ENCODE peak calls at places on chromosomes 12 and 14, in ten cellular contexts. One of them, this sample, is unnamed.

GRCh38 chr12:111068281-111068680 is 147.9 kb upstream of the MYL2 start:
- DNase-seq in EH: no peak
- DNase-seq in DMS153: peak
- DNase-seq in activated CD8-positive, alpha-beta memory T cell treated with anti-CD3 and anti-CD28 coated beads for 4 hours: no peak
- DNase-seq in activated CD4-positive, alpha-beta T cell treated with anti-CD3 and anti-CD28 coated beads for 24 hours: no peak
- DNase-seq in CD8-positive, alpha-beta memory T cell: no peak
- DNase-seq in MCF 10A: no peak
- DNase-seq in activated gamma-delta T cell treated with Interleukin-2 at 50 U/mL for 16 hours: no peak
- DNase-seq in choroid plexus epithelial cell: no peak
- DNase-seq in HS-5: no peak
- DNase-seq in this sample: no peak

GRCh38 chr14:59189281-59189821 is 884 bp downstream of the DAAM1 start:
- DNase-seq in choroid plexus epithelial cell: peak
- DNase-seq in activated gamma-delta T cell treated with Interleukin-2 at 50 U/mL for 16 hours: peak
- DNase-seq in MCF 10A: peak
- DNase-seq in EH: no peak
- DNase-seq in DMS153: no peak
- DNase-seq in activated CD8-positive, alpha-beta memory T cell treated with anti-CD3 and anti-CD28 coated beads for 4 hours: no peak
- DNase-seq in HS-5: no peak
- DNase-seq in CD8-positive, alpha-beta memory T cell: peak
- DNase-seq in activated CD4-positive, alpha-beta T cell treated with anti-CD3 and anti-CD28 coated beads for 24 hours: no peak
- DNase-seq in this sample: peak

GRCh38 chr12:41699658-41700057 is 445.0 kb downstream of the GXYLT1 start:
- DNase-seq in HS-5: no peak
- DNase-seq in choroid plexus epithelial cell: no peak
- DNase-seq in EH: no peak
- DNase-seq in DMS153: peak
- DNase-seq in CD8-positive, alpha-beta memory T cell: no peak
- DNase-seq in activated gamma-delta T cell treated with Interleukin-2 at 50 U/mL for 16 hours: no peak
- DNase-seq in activated CD8-positive, alpha-beta memory T cell treated with anti-CD3 and anti-CD28 coated beads for 4 hours: no peak
- DNase-seq in MCF 10A: no peak
- DNase-seq in activated CD4-positive, alpha-beta T cell treated with anti-CD3 and anti-CD28 coated beads for 24 hours: no peak
- DNase-seq in this sample: no peak

GRCh38 chr14:95998656-95999055 is 40.5 kb upstream of the C14orf132 start:
- DNase-seq in CD8-positive, alpha-beta memory T cell: no peak
- DNase-seq in activated gamma-delta T cell treated with Interleukin-2 at 50 U/mL for 16 hours: no peak
- DNase-seq in DMS153: no peak
- DNase-seq in choroid plexus epithelial cell: peak
- DNase-seq in MCF 10A: peak
- DNase-seq in HS-5: no peak
- DNase-seq in activated CD8-positive, alpha-beta memory T cell treated with anti-CD3 and anti-CD28 coated beads for 4 hours: no peak
- DNase-seq in EH: peak
- DNase-seq in activated CD4-positive, alpha-beta T cell treated with anti-CD3 and anti-CD28 coated beads for 24 hours: no peak
- DNase-seq in this sample: peak

GRCh38 chr14:104524726-104525125 is 54.8 kb upstream of the C14orf180 start:
- DNase-seq in CD8-positive, alpha-beta memory T cell: no peak
- DNase-seq in DMS153: no peak
- DNase-seq in EH: no peak
- DNase-seq in activated CD8-positive, alpha-beta memory T cell treated with anti-CD3 and anti-CD28 coated beads for 4 hours: no peak
- DNase-seq in activated CD4-positive, alpha-beta T cell treated with anti-CD3 and anti-CD28 coated beads for 24 hours: no peak
- DNase-seq in HS-5: no peak
- DNase-seq in activated gamma-delta T cell treated with Interleukin-2 at 50 U/mL for 16 hours: no peak
- DNase-seq in MCF 10A: no peak
- DNase-seq in choroid plexus epithelial cell: no peak
- DNase-seq in this sample: no peak

GRCh38 chr12:103456006-103456405 is 39.8 kb downstream of the C12orf42 start:
- DNase-seq in CD8-positive, alpha-beta memory T cell: no peak
- DNase-seq in activated CD4-positive, alpha-beta T cell treated with anti-CD3 and anti-CD28 coated beads for 24 hours: no peak
- DNase-seq in activated CD8-positive, alpha-beta memory T cell treated with anti-CD3 and anti-CD28 coated beads for 4 hours: no peak
- DNase-seq in EH: no peak
- DNase-seq in activated gamma-delta T cell treated with Interleukin-2 at 50 U/mL for 16 hours: no peak
- DNase-seq in choroid plexus epithelial cell: no peak
- DNase-seq in MCF 10A: no peak
- DNase-seq in DMS153: no peak
- DNase-seq in HS-5: no peak
- DNase-seq in this sample: no peak

GRCh38 chr12:41924111-41924510 is 220.6 kb downstream of the GXYLT1 start:
- DNase-seq in activated CD8-positive, alpha-beta memory T cell treated with anti-CD3 and anti-CD28 coated beads for 4 hours: no peak
- DNase-seq in HS-5: no peak
- DNase-seq in DMS153: no peak
- DNase-seq in CD8-positive, alpha-beta memory T cell: no peak
- DNase-seq in choroid plexus epithelial cell: no peak
- DNase-seq in MCF 10A: no peak
- DNase-seq in activated CD4-positive, alpha-beta T cell treated with anti-CD3 and anti-CD28 coated beads for 24 hours: no peak
- DNase-seq in activated gamma-delta T cell treated with Interleukin-2 at 50 U/mL for 16 hours: no peak
- DNase-seq in EH: peak
- DNase-seq in this sample: no peak

GRCh38 chr14:37931998-37932397 is 275.7 kb upstream of the SSTR1 start:
- DNase-seq in EH: peak
- DNase-seq in DMS153: no peak
- DNase-seq in activated gamma-delta T cell treated with Interleukin-2 at 50 U/mL for 16 hours: no peak
- DNase-seq in MCF 10A: no peak
- DNase-seq in HS-5: no peak
- DNase-seq in activated CD8-positive, alpha-beta memory T cell treated with anti-CD3 and anti-CD28 coated beads for 4 hours: no peak
- DNase-seq in choroid plexus epithelial cell: no peak
- DNase-seq in CD8-positive, alpha-beta memory T cell: no peak
- DNase-seq in activated CD4-positive, alpha-beta T cell treated with anti-CD3 and anti-CD28 coated beads for 24 hours: no peak
- DNase-seq in this sample: no peak

GRCh38 chr12:130669205-130669557 is 46.9 kb downstream of the RIMBP2 start:
- DNase-seq in MCF 10A: no peak
- DNase-seq in DMS153: no peak
- DNase-seq in choroid plexus epithelial cell: no peak
- DNase-seq in CD8-positive, alpha-beta memory T cell: no peak
- DNase-seq in EH: no peak
- DNase-seq in HS-5: no peak
- DNase-seq in activated CD4-positive, alpha-beta T cell treated with anti-CD3 and anti-CD28 coated beads for 24 hours: no peak
- DNase-seq in activated CD8-positive, alpha-beta memory T cell treated with anti-CD3 and anti-CD28 coated beads for 4 hours: no peak
- DNase-seq in activated gamma-delta T cell treated with Interleukin-2 at 50 U/mL for 16 hours: no peak
- DNase-seq in this sample: no peak

GRCh38 chr12:5379737-5380496 is 52.0 kb upstream of the NTF3 start:
- DNase-seq in MCF 10A: no peak
- DNase-seq in HS-5: no peak
- DNase-seq in activated gamma-delta T cell treated with Interleukin-2 at 50 U/mL for 16 hours: no peak
- DNase-seq in DMS153: no peak
- DNase-seq in activated CD8-positive, alpha-beta memory T cell treated with anti-CD3 and anti-CD28 coated beads for 4 hours: no peak
- DNase-seq in choroid plexus epithelial cell: no peak
- DNase-seq in activated CD4-positive, alpha-beta T cell treated with anti-CD3 and anti-CD28 coated beads for 24 hours: no peak
- DNase-seq in CD8-positive, alpha-beta memory T cell: no peak
- DNase-seq in EH: no peak
- DNase-seq in this sample: no peak

GRCh38 chr14:100762089-100762515 is 35.4 kb downstream of the DLK1 start:
- DNase-seq in activated CD8-positive, alpha-beta memory T cell treated with anti-CD3 and anti-CD28 coated beads for 4 hours: no peak
- DNase-seq in HS-5: no peak
- DNase-seq in choroid plexus epithelial cell: peak
- DNase-seq in activated CD4-positive, alpha-beta T cell treated with anti-CD3 and anti-CD28 coated beads for 24 hours: no peak
- DNase-seq in EH: peak
- DNase-seq in MCF 10A: peak
- DNase-seq in activated gamma-delta T cell treated with Interleukin-2 at 50 U/mL for 16 hours: no peak
- DNase-seq in CD8-positive, alpha-beta memory T cell: no peak
- DNase-seq in DMS153: no peak
- DNase-seq in this sample: peak

GRCh38 chr14:31993521-31993941 is 83.6 kb upstream of the ARHGAP5 start:
- DNase-seq in MCF 10A: no peak
- DNase-seq in EH: no peak
- DNase-seq in CD8-positive, alpha-beta memory T cell: no peak
- DNase-seq in activated gamma-delta T cell treated with Interleukin-2 at 50 U/mL for 16 hours: no peak
- DNase-seq in DMS153: no peak
- DNase-seq in activated CD4-positive, alpha-beta T cell treated with anti-CD3 and anti-CD28 coated beads for 24 hours: no peak
- DNase-seq in HS-5: no peak
- DNase-seq in activated CD8-positive, alpha-beta memory T cell treated with anti-CD3 and anti-CD28 coated beads for 4 hours: no peak
- DNase-seq in choroid plexus epithelial cell: no peak
- DNase-seq in this sample: no peak

GRCh38 chr12:76927170-76927784 is 48.5 kb upstream of the CSRP2 start:
- DNase-seq in activated gamma-delta T cell treated with Interleukin-2 at 50 U/mL for 16 hours: no peak
- DNase-seq in activated CD8-positive, alpha-beta memory T cell treated with anti-CD3 and anti-CD28 coated beads for 4 hours: no peak
- DNase-seq in CD8-positive, alpha-beta memory T cell: no peak
- DNase-seq in MCF 10A: peak
- DNase-seq in activated CD4-positive, alpha-beta T cell treated with anti-CD3 and anti-CD28 coated beads for 24 hours: peak
- DNase-seq in choroid plexus epithelial cell: peak
- DNase-seq in EH: peak
- DNase-seq in DMS153: no peak
- DNase-seq in HS-5: no peak
- DNase-seq in this sample: peak

GRCh38 chr14:37985826-37986470 is 221.8 kb upstream of the SSTR1 start:
- DNase-seq in activated CD4-positive, alpha-beta T cell treated with anti-CD3 and anti-CD28 coated beads for 24 hours: peak
- DNase-seq in CD8-positive, alpha-beta memory T cell: peak
- DNase-seq in activated gamma-delta T cell treated with Interleukin-2 at 50 U/mL for 16 hours: peak
- DNase-seq in MCF 10A: peak
- DNase-seq in DMS153: peak
- DNase-seq in EH: peak
- DNase-seq in HS-5: no peak
- DNase-seq in choroid plexus epithelial cell: peak
- DNase-seq in activated CD8-positive, alpha-beta memory T cell treated with anti-CD3 and anti-CD28 coated beads for 4 hours: peak
- DNase-seq in this sample: peak

GRCh38 chr14:23624830-23625404 is 11.2 kb upstream of the DHRS2 start:
- DNase-seq in DMS153: no peak
- DNase-seq in EH: no peak
- DNase-seq in activated CD4-positive, alpha-beta T cell treated with anti-CD3 and anti-CD28 coated beads for 24 hours: no peak
- DNase-seq in activated CD8-positive, alpha-beta memory T cell treated with anti-CD3 and anti-CD28 coated beads for 4 hours: no peak
- DNase-seq in activated gamma-delta T cell treated with Interleukin-2 at 50 U/mL for 16 hours: no peak
- DNase-seq in choroid plexus epithelial cell: no peak
- DNase-seq in MCF 10A: no peak
- DNase-seq in HS-5: no peak
- DNase-seq in CD8-positive, alpha-beta memory T cell: no peak
- DNase-seq in this sample: no peak

GRCh38 chr12:61397668-61398067 is 862.5 kb upstream of the USP15 start:
- DNase-seq in HS-5: no peak
- DNase-seq in activated gamma-delta T cell treated with Interleukin-2 at 50 U/mL for 16 hours: no peak
- DNase-seq in activated CD8-positive, alpha-beta memory T cell treated with anti-CD3 and anti-CD28 coated beads for 4 hours: no peak
- DNase-seq in EH: no peak
- DNase-seq in choroid plexus epithelial cell: no peak
- DNase-seq in activated CD4-positive, alpha-beta T cell treated with anti-CD3 and anti-CD28 coated beads for 24 hours: no peak
- DNase-seq in MCF 10A: peak
- DNase-seq in CD8-positive, alpha-beta memory T cell: no peak
- DNase-seq in DMS153: no peak
- DNase-seq in this sample: no peak

GRCh38 chr12:1380171-1380974 is 214.0 kb downstream of the FBXL14 start:
- DNase-seq in CD8-positive, alpha-beta memory T cell: no peak
- DNase-seq in activated CD8-positive, alpha-beta memory T cell treated with anti-CD3 and anti-CD28 coated beads for 4 hours: no peak
- DNase-seq in DMS153: no peak
- DNase-seq in EH: no peak
- DNase-seq in choroid plexus epithelial cell: no peak
- DNase-seq in MCF 10A: no peak
- DNase-seq in HS-5: no peak
- DNase-seq in activated CD4-positive, alpha-beta T cell treated with anti-CD3 and anti-CD28 coated beads for 24 hours: no peak
- DNase-seq in activated gamma-delta T cell treated with Interleukin-2 at 50 U/mL for 16 hours: no peak
- DNase-seq in this sample: no peak

GRCh38 chr12:46487567-46488131 is 115.1 kb upstream of the SLC38A2 start:
- DNase-seq in EH: no peak
- DNase-seq in activated CD4-positive, alpha-beta T cell treated with anti-CD3 and anti-CD28 coated beads for 24 hours: no peak
- DNase-seq in choroid plexus epithelial cell: no peak
- DNase-seq in HS-5: no peak
- DNase-seq in activated CD8-positive, alpha-beta memory T cell treated with anti-CD3 and anti-CD28 coated beads for 4 hours: no peak
- DNase-seq in DMS153: no peak
- DNase-seq in activated gamma-delta T cell treated with Interleukin-2 at 50 U/mL for 16 hours: no peak
- DNase-seq in MCF 10A: no peak
- DNase-seq in CD8-positive, alpha-beta memory T cell: no peak
- DNase-seq in this sample: no peak

GRCh38 chr14:22656226-22656625 is 12.1 kb upstream of the OR6J1 start:
- DNase-seq in HS-5: no peak
- DNase-seq in CD8-positive, alpha-beta memory T cell: no peak
- DNase-seq in EH: no peak
- DNase-seq in activated CD8-positive, alpha-beta memory T cell treated with anti-CD3 and anti-CD28 coated beads for 4 hours: no peak
- DNase-seq in activated gamma-delta T cell treated with Interleukin-2 at 50 U/mL for 16 hours: no peak
- DNase-seq in DMS153: no peak
- DNase-seq in choroid plexus epithelial cell: peak
- DNase-seq in activated CD4-positive, alpha-beta T cell treated with anti-CD3 and anti-CD28 coated beads for 24 hours: no peak
- DNase-seq in MCF 10A: no peak
- DNase-seq in this sample: no peak

GRCh38 chr12:88308825-88309224 is 166.7 kb downstream of the TMTC3 start:
- DNase-seq in MCF 10A: peak
- DNase-seq in CD8-positive, alpha-beta memory T cell: no peak
- DNase-seq in activated CD8-positive, alpha-beta memory T cell treated with anti-CD3 and anti-CD28 coated beads for 4 hours: no peak
- DNase-seq in HS-5: peak
- DNase-seq in choroid plexus epithelial cell: peak
- DNase-seq in DMS153: no peak
- DNase-seq in activated gamma-delta T cell treated with Interleukin-2 at 50 U/mL for 16 hours: no peak
- DNase-seq in EH: peak
- DNase-seq in activated CD4-positive, alpha-beta T cell treated with anti-CD3 and anti-CD28 coated beads for 24 hours: no peak
- DNase-seq in this sample: peak

GRCh38 chr14:99026471-99026870 is 245.5 kb downstream of the BCL11B start:
- DNase-seq in EH: peak
- DNase-seq in activated gamma-delta T cell treated with Interleukin-2 at 50 U/mL for 16 hours: no peak
- DNase-seq in HS-5: no peak
- DNase-seq in choroid plexus epithelial cell: no peak
- DNase-seq in CD8-positive, alpha-beta memory T cell: no peak
- DNase-seq in MCF 10A: no peak
- DNase-seq in activated CD4-positive, alpha-beta T cell treated with anti-CD3 and anti-CD28 coated beads for 24 hours: no peak
- DNase-seq in DMS153: no peak
- DNase-seq in activated CD8-positive, alpha-beta memory T cell treated with anti-CD3 and anti-CD28 coated beads for 4 hours: no peak
- DNase-seq in this sample: no peak

GRCh38 chr14:92465353-92466067 is 48.1 kb upstream of the RIN3 start:
- DNase-seq in activated CD8-positive, alpha-beta memory T cell treated with anti-CD3 and anti-CD28 coated beads for 4 hours: no peak
- DNase-seq in HS-5: no peak
- DNase-seq in activated CD4-positive, alpha-beta T cell treated with anti-CD3 and anti-CD28 coated beads for 24 hours: no peak
- DNase-seq in DMS153: no peak
- DNase-seq in activated gamma-delta T cell treated with Interleukin-2 at 50 U/mL for 16 hours: no peak
- DNase-seq in MCF 10A: no peak
- DNase-seq in EH: no peak
- DNase-seq in choroid plexus epithelial cell: no peak
- DNase-seq in CD8-positive, alpha-beta memory T cell: no peak
- DNase-seq in this sample: no peak

GRCh38 chr14:105065280-105066228 is at the start of gene GPR132:
- DNase-seq in choroid plexus epithelial cell: no peak
- DNase-seq in MCF 10A: no peak
- DNase-seq in CD8-positive, alpha-beta memory T cell: peak
- DNase-seq in activated CD8-positive, alpha-beta memory T cell treated with anti-CD3 and anti-CD28 coated beads for 4 hours: peak
- DNase-seq in activated CD4-positive, alpha-beta T cell treated with anti-CD3 and anti-CD28 coated beads for 24 hours: peak
- DNase-seq in DMS153: no peak
- DNase-seq in EH: no peak
- DNase-seq in activated gamma-delta T cell treated with Interleukin-2 at 50 U/mL for 16 hours: peak
- DNase-seq in HS-5: no peak
- DNase-seq in this sample: peak

GRCh38 chr14:69460093-69460701 is 24.3 kb upstream of the PLEKHD1 start:
- DNase-seq in CD8-positive, alpha-beta memory T cell: peak
- DNase-seq in DMS153: peak
- DNase-seq in activated CD4-positive, alpha-beta T cell treated with anti-CD3 and anti-CD28 coated beads for 24 hours: peak
- DNase-seq in activated CD8-positive, alpha-beta memory T cell treated with anti-CD3 and anti-CD28 coated beads for 4 hours: peak
- DNase-seq in activated gamma-delta T cell treated with Interleukin-2 at 50 U/mL for 16 hours: peak
- DNase-seq in HS-5: peak
- DNase-seq in choroid plexus epithelial cell: peak
- DNase-seq in EH: peak
- DNase-seq in MCF 10A: peak
- DNase-seq in this sample: peak

GRCh38 chr12:122834229-122834920 is 882 bp upstream of the HIP1R start:
- DNase-seq in DMS153: peak
- DNase-seq in EH: peak
- DNase-seq in CD8-positive, alpha-beta memory T cell: no peak
- DNase-seq in HS-5: no peak
- DNase-seq in MCF 10A: peak
- DNase-seq in activated gamma-delta T cell treated with Interleukin-2 at 50 U/mL for 16 hours: no peak
- DNase-seq in activated CD8-positive, alpha-beta memory T cell treated with anti-CD3 and anti-CD28 coated beads for 4 hours: no peak
- DNase-seq in choroid plexus epithelial cell: peak
- DNase-seq in activated CD4-positive, alpha-beta T cell treated with anti-CD3 and anti-CD28 coated beads for 24 hours: no peak
- DNase-seq in this sample: peak